ENCODE peak calls at places on chromosome 18, in ten cellular contexts. One of them, this sample, is unnamed.

GRCh38 chr18:61719676-61720075 is 173.1 kb downstream of the RNF152 start:
- DNase-seq in OCI-LY7: no peak
- DNase-seq in A549: no peak
- DNase-seq in hepatocyte: no peak
- DNase-seq in neuronal stem cell: no peak
- DNase-seq in breast epithelium: no peak
- DNase-seq in body of pancreas: no peak
- DNase-seq in right lobe of liver: no peak
- DNase-seq in astrocyte of the spinal cord: no peak
- DNase-seq in bronchial epithelial cell: no peak
- DNase-seq in this sample: no peak

GRCh38 chr18:32840962-32841361 is 68.1 kb upstream of the KLHL14 start:
- DNase-seq in OCI-LY7: no peak
- DNase-seq in A549: no peak
- DNase-seq in hepatocyte: no peak
- DNase-seq in neuronal stem cell: no peak
- DNase-seq in breast epithelium: no peak
- DNase-seq in body of pancreas: no peak
- DNase-seq in right lobe of liver: no peak
- DNase-seq in astrocyte of the spinal cord: no peak
- DNase-seq in bronchial epithelial cell: no peak
- DNase-seq in this sample: no peak

GRCh38 chr18:75068682-75069435 is 140.1 kb downstream of the PTGR3 start:
- DNase-seq in OCI-LY7: no peak
- DNase-seq in A549: no peak
- DNase-seq in hepatocyte: no peak
- DNase-seq in neuronal stem cell: no peak
- DNase-seq in breast epithelium: no peak
- DNase-seq in body of pancreas: no peak
- DNase-seq in right lobe of liver: no peak
- DNase-seq in astrocyte of the spinal cord: no peak
- DNase-seq in bronchial epithelial cell: peak; percentile 80
- DNase-seq in this sample: no peak

GRCh38 chr18:12645264-12645663 is 12.6 kb downstream of the SPIRE1 start:
- DNase-seq in OCI-LY7: no peak
- DNase-seq in A549: no peak
- DNase-seq in hepatocyte: no peak
- DNase-seq in neuronal stem cell: no peak
- DNase-seq in breast epithelium: no peak
- DNase-seq in body of pancreas: no peak
- DNase-seq in right lobe of liver: no peak
- DNase-seq in astrocyte of the spinal cord: no peak
- DNase-seq in bronchial epithelial cell: no peak
- DNase-seq in this sample: no peak

GRCh38 chr18:11310476-11311086 is 161.2 kb upstream of the PIEZO2 start:
- DNase-seq in OCI-LY7: peak; percentile 64
- DNase-seq in A549: peak; percentile 52
- DNase-seq in hepatocyte: peak; percentile 68
- DNase-seq in neuronal stem cell: peak; percentile 38
- DNase-seq in breast epithelium: no peak
- DNase-seq in body of pancreas: peak; percentile 54
- DNase-seq in right lobe of liver: peak; percentile 48
- DNase-seq in astrocyte of the spinal cord: peak; percentile 47
- DNase-seq in bronchial epithelial cell: peak; percentile 21
- DNase-seq in this sample: no peak

GRCh38 chr18:49277395-49278036 is 182.9 kb downstream of the DYM start:
- DNase-seq in OCI-LY7: no peak
- DNase-seq in A549: no peak
- DNase-seq in hepatocyte: no peak
- DNase-seq in neuronal stem cell: no peak
- DNase-seq in breast epithelium: no peak
- DNase-seq in body of pancreas: no peak
- DNase-seq in right lobe of liver: no peak
- DNase-seq in astrocyte of the spinal cord: peak; percentile 66
- DNase-seq in bronchial epithelial cell: peak; percentile 83
- DNase-seq in this sample: no peak

GRCh38 chr18:45749918-45750689 is 26.1 kb downstream of the SLC14A1 start:
- DNase-seq in OCI-LY7: no peak
- DNase-seq in A549: no peak
- DNase-seq in hepatocyte: no peak
- DNase-seq in neuronal stem cell: no peak
- DNase-seq in breast epithelium: no peak
- DNase-seq in body of pancreas: no peak
- DNase-seq in right lobe of liver: no peak
- DNase-seq in astrocyte of the spinal cord: no peak
- DNase-seq in bronchial epithelial cell: no peak
- DNase-seq in this sample: no peak

GRCh38 chr18:70781860-70782453 is 493.1 kb downstream of the SOCS6 start:
- DNase-seq in OCI-LY7: peak; percentile 15
- DNase-seq in A549: peak; percentile 22
- DNase-seq in hepatocyte: peak; percentile 64
- DNase-seq in neuronal stem cell: peak; percentile 75
- DNase-seq in breast epithelium: no peak
- DNase-seq in body of pancreas: peak; percentile 59
- DNase-seq in right lobe of liver: peak; percentile 36
- DNase-seq in astrocyte of the spinal cord: peak; percentile 18
- DNase-seq in bronchial epithelial cell: peak; percentile 15
- DNase-seq in this sample: peak; percentile 71

GRCh38 chr18:47184419-47185050 is 8.4 kb upstream of the IER3IP1 start:
- DNase-seq in OCI-LY7: peak; percentile 70
- DNase-seq in A549: peak; percentile 61
- DNase-seq in hepatocyte: peak; percentile 73
- DNase-seq in neuronal stem cell: no peak
- DNase-seq in breast epithelium: no peak
- DNase-seq in body of pancreas: peak; percentile 73
- DNase-seq in right lobe of liver: no peak
- DNase-seq in astrocyte of the spinal cord: no peak
- DNase-seq in bronchial epithelial cell: peak; percentile 64
- DNase-seq in this sample: no peak

GRCh38 chr18:26961805-26962204 is 96.3 kb upstream of the AQP4 start:
- DNase-seq in OCI-LY7: no peak
- DNase-seq in A549: no peak
- DNase-seq in hepatocyte: no peak
- DNase-seq in neuronal stem cell: no peak
- DNase-seq in breast epithelium: no peak
- DNase-seq in body of pancreas: no peak
- DNase-seq in right lobe of liver: no peak
- DNase-seq in astrocyte of the spinal cord: no peak
- DNase-seq in bronchial epithelial cell: no peak
- DNase-seq in this sample: no peak

GRCh38 chr18:78980777-78981651 is 1.4 kb downstream of the SALL3 start:
- DNase-seq in OCI-LY7: no peak
- DNase-seq in A549: no peak
- DNase-seq in hepatocyte: no peak
- DNase-seq in neuronal stem cell: no peak
- DNase-seq in breast epithelium: no peak
- DNase-seq in body of pancreas: no peak
- DNase-seq in right lobe of liver: no peak
- DNase-seq in astrocyte of the spinal cord: peak; percentile 25
- DNase-seq in bronchial epithelial cell: no peak
- DNase-seq in this sample: no peak

GRCh38 chr18:12516049-12516677 is 108.4 kb downstream of the PRELID3A start:
- DNase-seq in OCI-LY7: no peak
- DNase-seq in A549: no peak
- DNase-seq in hepatocyte: no peak
- DNase-seq in neuronal stem cell: no peak
- DNase-seq in breast epithelium: no peak
- DNase-seq in body of pancreas: no peak
- DNase-seq in right lobe of liver: no peak
- DNase-seq in astrocyte of the spinal cord: no peak
- DNase-seq in bronchial epithelial cell: no peak
- DNase-seq in this sample: no peak

GRCh38 chr18:70720607-70721006 is 431.8 kb downstream of the SOCS6 start:
- DNase-seq in OCI-LY7: no peak
- DNase-seq in A549: no peak
- DNase-seq in hepatocyte: no peak
- DNase-seq in neuronal stem cell: no peak
- DNase-seq in breast epithelium: no peak
- DNase-seq in body of pancreas: no peak
- DNase-seq in right lobe of liver: no peak
- DNase-seq in astrocyte of the spinal cord: peak; percentile 45
- DNase-seq in bronchial epithelial cell: no peak
- DNase-seq in this sample: no peak

GRCh38 chr18:75211721-75212625 is 1.4 kb downstream of the TSHZ1 start:
- DNase-seq in OCI-LY7: peak; percentile 8
- DNase-seq in A549: peak; percentile 34
- DNase-seq in hepatocyte: peak; percentile 64
- DNase-seq in neuronal stem cell: peak; percentile 23
- DNase-seq in breast epithelium: no peak
- DNase-seq in body of pancreas: peak; percentile 37
- DNase-seq in right lobe of liver: peak; percentile 63
- DNase-seq in astrocyte of the spinal cord: peak; percentile 58
- DNase-seq in bronchial epithelial cell: no peak
- DNase-seq in this sample: peak; percentile 44

GRCh38 chr18:74197705-74198341 is 49.5 kb downstream of the TIMM21 start:
- DNase-seq in OCI-LY7: peak; percentile 21
- DNase-seq in A549: no peak
- DNase-seq in hepatocyte: no peak
- DNase-seq in neuronal stem cell: no peak
- DNase-seq in breast epithelium: no peak
- DNase-seq in body of pancreas: peak; percentile 33
- DNase-seq in right lobe of liver: peak; percentile 71
- DNase-seq in astrocyte of the spinal cord: no peak
- DNase-seq in bronchial epithelial cell: no peak
- DNase-seq in this sample: no peak

GRCh38 chr18:9082763-9083510 is 19.6 kb upstream of the NDUFV2 start:
- DNase-seq in OCI-LY7: peak; percentile 38
- DNase-seq in A549: no peak
- DNase-seq in hepatocyte: no peak
- DNase-seq in neuronal stem cell: no peak
- DNase-seq in breast epithelium: no peak
- DNase-seq in body of pancreas: no peak
- DNase-seq in right lobe of liver: no peak
- DNase-seq in astrocyte of the spinal cord: no peak
- DNase-seq in bronchial epithelial cell: no peak
- DNase-seq in this sample: no peak
- H3K4me3 ChIP-seq in OCI-LY7: no peak overlapping the region
- H3K4me3 ChIP-seq in A549: no peak overlapping the region
- H3K4me3 ChIP-seq in hepatocyte: no peak overlapping the region
- H3K4me3 ChIP-seq in neuronal stem cell: no peak overlapping the region
- H3K4me3 ChIP-seq in breast epithelium: no peak overlapping the region
- H3K4me3 ChIP-seq in body of pancreas: no peak overlapping the region
- H3K4me3 ChIP-seq in right lobe of liver: no peak overlapping the region
- H3K4me3 ChIP-seq in astrocyte of the spinal cord: no peak overlapping the region
- H3K4me3 ChIP-seq in bronchial epithelial cell: no peak overlapping the region
- H3K4me3 ChIP-seq in this sample: no peak overlapping the region

GRCh38 chr18:63150942-63151421 is 168.6 kb downstream of the BCL2 start:
- DNase-seq in OCI-LY7: no peak
- DNase-seq in A549: no peak
- DNase-seq in hepatocyte: no peak
- DNase-seq in neuronal stem cell: no peak
- DNase-seq in breast epithelium: no peak
- DNase-seq in body of pancreas: no peak
- DNase-seq in right lobe of liver: no peak
- DNase-seq in astrocyte of the spinal cord: no peak
- DNase-seq in bronchial epithelial cell: no peak
- DNase-seq in this sample: no peak

GRCh38 chr18:63152791-63153190 is 166.8 kb downstream of the BCL2 start:
- DNase-seq in OCI-LY7: no peak
- DNase-seq in A549: no peak
- DNase-seq in hepatocyte: no peak
- DNase-seq in neuronal stem cell: no peak
- DNase-seq in breast epithelium: no peak
- DNase-seq in body of pancreas: no peak
- DNase-seq in right lobe of liver: no peak
- DNase-seq in astrocyte of the spinal cord: no peak
- DNase-seq in bronchial epithelial cell: no peak
- DNase-seq in this sample: no peak

GRCh38 chr18:63154350-63155152 is 165.0 kb downstream of the BCL2 start:
- DNase-seq in OCI-LY7: no peak
- DNase-seq in A549: no peak
- DNase-seq in hepatocyte: no peak
- DNase-seq in neuronal stem cell: no peak
- DNase-seq in breast epithelium: no peak
- DNase-seq in body of pancreas: no peak
- DNase-seq in right lobe of liver: no peak
- DNase-seq in astrocyte of the spinal cord: no peak
- DNase-seq in bronchial epithelial cell: no peak
- DNase-seq in this sample: no peak

GRCh38 chr18:63150326-63150725 is 169.2 kb downstream of the BCL2 start:
- DNase-seq in OCI-LY7: no peak
- DNase-seq in A549: no peak
- DNase-seq in hepatocyte: no peak
- DNase-seq in neuronal stem cell: no peak
- DNase-seq in breast epithelium: no peak
- DNase-seq in body of pancreas: no peak
- DNase-seq in right lobe of liver: no peak
- DNase-seq in astrocyte of the spinal cord: no peak
- DNase-seq in bronchial epithelial cell: no peak
- DNase-seq in this sample: no peak

DNA sequence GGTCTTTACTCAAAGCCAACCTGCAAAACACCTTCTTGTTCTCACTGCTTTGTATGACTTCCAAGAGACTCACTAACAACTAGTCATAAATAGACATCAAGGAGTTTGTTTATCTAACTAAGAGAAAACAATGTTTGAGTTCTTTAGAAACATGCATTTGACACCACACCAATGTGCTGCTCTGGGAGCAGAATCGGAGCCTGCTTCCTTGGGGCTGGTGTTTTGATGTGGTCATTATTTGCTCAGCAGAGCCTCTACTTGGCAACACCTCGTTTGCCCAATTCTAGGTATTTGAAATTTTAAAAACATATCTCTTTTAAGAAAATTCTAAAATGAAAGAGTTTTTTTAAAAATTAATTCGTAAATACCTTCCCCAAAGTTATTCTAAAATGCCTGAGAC is 167.5 kb downstream of the BCL2 start:
- DNase-seq in OCI-LY7: no peak
- DNase-seq in A549: no peak
- DNase-seq in hepatocyte: no peak
- DNase-seq in neuronal stem cell: no peak
- DNase-seq in breast epithelium: no peak
- DNase-seq in body of pancreas: no peak
- DNase-seq in right lobe of liver: no peak
- DNase-seq in astrocyte of the spinal cord: no peak
- DNase-seq in bronchial epithelial cell: no peak
- DNase-seq in this sample: no peak
- H3K4me3 ChIP-seq in OCI-LY7: no peak overlapping the region
- H3K4me3 ChIP-seq in A549: no peak overlapping the region
- H3K4me3 ChIP-seq in hepatocyte: no peak overlapping the region
- H3K4me3 ChIP-seq in neuronal stem cell: no peak overlapping the region
- H3K4me3 ChIP-seq in breast epithelium: no peak overlapping the region
- H3K4me3 ChIP-seq in body of pancreas: no peak overlapping the region
- H3K4me3 ChIP-seq in right lobe of liver: no peak overlapping the region
- H3K4me3 ChIP-seq in astrocyte of the spinal cord: no peak overlapping the region
- H3K4me3 ChIP-seq in bronchial epithelial cell: no peak overlapping the region
- H3K4me3 ChIP-seq in this sample: no peak overlapping the region

GRCh38 chr18:39232937-39233336 is 1667.3 kb upstream of the CELF4 start:
- DNase-seq in OCI-LY7: no peak
- DNase-seq in A549: no peak
- DNase-seq in hepatocyte: no peak
- DNase-seq in neuronal stem cell: no peak
- DNase-seq in breast epithelium: no peak
- DNase-seq in body of pancreas: no peak
- DNase-seq in right lobe of liver: no peak
- DNase-seq in astrocyte of the spinal cord: no peak
- DNase-seq in bronchial epithelial cell: no peak
- DNase-seq in this sample: no peak
- H3K4me3 ChIP-seq in OCI-LY7: no peak overlapping the region
- H3K4me3 ChIP-seq in A549: no peak overlapping the region
- H3K4me3 ChIP-seq in hepatocyte: no peak overlapping the region
- H3K4me3 ChIP-seq in neuronal stem cell: no peak overlapping the region
- H3K4me3 ChIP-seq in breast epithelium: no peak overlapping the region
- H3K4me3 ChIP-seq in body of pancreas: no peak overlapping the region
- H3K4me3 ChIP-seq in right lobe of liver: no peak overlapping the region
- H3K4me3 ChIP-seq in astrocyte of the spinal cord: no peak overlapping the region
- H3K4me3 ChIP-seq in bronchial epithelial cell: no peak overlapping the region
- H3K4me3 ChIP-seq in this sample: no peak overlapping the region

GRCh38 chr18:9058426-9058825 is 44.1 kb upstream of the NDUFV2 start:
- DNase-seq in OCI-LY7: no peak
- DNase-seq in A549: no peak
- DNase-seq in hepatocyte: no peak
- DNase-seq in neuronal stem cell: no peak
- DNase-seq in breast epithelium: no peak
- DNase-seq in body of pancreas: no peak
- DNase-seq in right lobe of liver: no peak
- DNase-seq in astrocyte of the spinal cord: no peak
- DNase-seq in bronchial epithelial cell: no peak
- DNase-seq in this sample: no peak
- H3K4me3 ChIP-seq in OCI-LY7: no peak overlapping the region
- H3K4me3 ChIP-seq in A549: no peak overlapping the region
- H3K4me3 ChIP-seq in hepatocyte: no peak overlapping the region
- H3K4me3 ChIP-seq in neuronal stem cell: no peak overlapping the region
- H3K4me3 ChIP-seq in breast epithelium: no peak overlapping the region
- H3K4me3 ChIP-seq in body of pancreas: no peak overlapping the region
- H3K4me3 ChIP-seq in right lobe of liver: no peak overlapping the region
- H3K4me3 ChIP-seq in astrocyte of the spinal cord: no peak overlapping the region
- H3K4me3 ChIP-seq in bronchial epithelial cell: no peak overlapping the region
- H3K4me3 ChIP-seq in this sample: no peak overlapping the region